ENCODE peak calls at places on chromosome 3, in ten cellular contexts. Y is cerebellum; T is GM12891; M is ELR; X is stimulated activated CD4-positive, alpha-beta T cell treated with anti-CD3 and anti-CD28 coated beads, Interleukin-2, amount 100 ng/mL, for 48 hours; L is renal cortical epithelial cell; Q is H9; R is 8988T; W is fibroblast of the conjunctiva; G is BE2C. H is an unnamed sample.

GRCh38 chr3:31541102-31541501 is 8.4 kb downstream of the STT3B start:
- DNase-seq in T (no peak), Q (no peak), W (no peak), R (no peak), X (no peak), L (peak), Y (no peak), M (no peak), G (no peak), H (no peak)

GRCh38 chr3:55885721-55886120 is 398.6 kb upstream of the WNT5A start:
- DNase-seq in R (peak), G (no peak), Y (no peak), M (peak), L (peak), W (no peak), T (no peak), X (no peak), Q (no peak), H (no peak)

GRCh38 chr3:86973440-86973839 is 17.5 kb downstream of the VGLL3 start:
- DNase-seq in G (no peak), W (peak), M (peak), L (peak), Y (no peak), R (no peak), Q (no peak), X (no peak), T (no peak), H (no peak)

GRCh38 chr3:110027446-110027845 is 690.1 kb upstream of the DPPA4 start:
- DNase-seq in G (no peak), W (no peak), R (no peak), T (no peak), Y (no peak), M (peak), Q (no peak), X (no peak), L (peak), H (no peak)

GRCh38 chr3:120780977-120781376 is 38.4 kb downstream of the GTF2E1 start:
- DNase-seq in M (peak), Q (no peak), X (no peak), T (no peak), W (peak), R (peak), Y (no peak), G (no peak), L (peak), H (no peak)

GRCh38 chr3:88031543-88032148 is 27.2 kb downstream of the CGGBP1 start:
- DNase-seq in X (no peak), Q (no peak), W (peak), Y (no peak), T (no peak), L (peak), R (no peak), M (peak), G (no peak), H (no peak)

GRCh38 chr3:79874646-79875045 is 106.8 kb upstream of the ROBO1 start:
- DNase-seq in Q (no peak), G (no peak), L (no peak), W (no peak), M (no peak), Y (no peak), X (no peak), T (no peak), R (no peak), H (no peak)

GRCh38 chr3:73107215-73107614 is 45.8 kb downstream of the EBLN2 start:
- DNase-seq in R (no peak), G (no peak), T (no peak), L (no peak), Q (no peak), M (no peak), Y (no peak), X (no peak), W (no peak), H (no peak)

GRCh38 chr3:57062119-57062631 is 1.7 kb downstream of the SPATA12 start:
- DNase-seq in G (no peak), X (no peak), L (no peak), Q (peak), T (no peak), M (no peak), W (no peak), R (no peak), Y (no peak), H (no peak)

GRCh38 chr3:184339016-184339415 is 1.6 kb downstream of the FAM131A start:
- DNase-seq in M (no peak), G (no peak), Y (no peak), T (no peak), X (no peak), L (no peak), Q (no peak), R (no peak), W (no peak), H (no peak)

GRCh38 chr3:13080591-13080990 is 7.4 kb upstream of the IQSEC1 start:
- DNase-seq in R (no peak), T (no peak), Q (no peak), L (no peak), G (no peak), M (no peak), Y (no peak), W (no peak), X (no peak), H (no peak)

GRCh38 chr3:113103588-113103987 is 107.8 kb upstream of the BOC start:
- DNase-seq in L (peak), T (no peak), X (no peak), Q (no peak), Y (no peak), G (no peak), W (no peak), R (no peak), M (no peak), H (no peak)